ENCODE peak calls at places on chromosomes 16 and 17, in six cellular contexts. F, Q, X, I, O and T are unnamed samples.
A peak's percentile ranks its signal among the peaks of the same experiment; 100 is the strongest.

GRCh38 chr17:75032896-75033294 is 13.9 kb downstream of the ATP5PD start:
- DNase-seq in I (peak; percentile 33), Q (no peak), F (peak; percentile 11), O (no peak), X (no peak), T (no peak)

GRCh38 chr16:5678371-5678770 is 580.8 kb upstream of the EEF2KMT start:
- DNase-seq in F (no peak), Q (no peak), O (no peak), X (no peak), I (no peak), T (no peak)

GRCh38 chr17:80596760-80597608 is 52.3 kb downstream of the RPTOR start:
- DNase-seq in O (no peak), X (no peak), F (no peak), Q (no peak), I (no peak), T (no peak)

GRCh38 chr16:84503751-84504395 is 586 bp downstream of the MEAK7 start:
- DNase-seq in Q (peak; percentile 63), I (no peak), O (no peak), F (no peak), X (no peak), T (no peak)

GRCh38 chr16:89641719-89642187 is 15.8 kb downstream of the CHMP1A start:
- DNase-seq in O (no peak), F (no peak), Q (no peak), X (no peak), I (no peak), T (no peak)

GRCh38 chr17:76278268-76278908 is 13.2 kb downstream of the UBALD2 start:
- DNase-seq in I (no peak), O (no peak), X (no peak), Q (no peak), F (no peak), T (no peak)

GRCh38 chr16:82185012-82185411 is 15.0 kb upstream of the MPHOSPH6 start:
- DNase-seq in F (no peak), O (no peak), X (no peak), Q (no peak), I (peak; percentile 34), T (no peak)

GRCh38 chr16:73186752-73187151 is 138.8 kb upstream of the ZFHX3 start:
- DNase-seq in X (no peak), Q (no peak), I (no peak), O (no peak), F (no peak), T (no peak)

GRCh38 chr17:64683791-64684190 is 21.7 kb upstream of the SMURF2 start:
- DNase-seq in F (peak; percentile 56), Q (no peak), X (no peak), O (no peak), I (no peak), T (no peak)

GRCh38 chr17:38733315-38734234 is 3.4 kb downstream of the CISD3 start:
- DNase-seq in O (no peak), X (no peak), F (no peak), I (no peak), Q (no peak), T (no peak)

GRCh38 chr17:76145231-76146052 is 4.4 kb upstream of the FOXJ1 start:
- DNase-seq in O (peak; percentile 59), F (no peak), I (peak; percentile 85), Q (no peak), X (peak; percentile 66), T (no peak)

GRCh38 chr16:85834741-85835140 is 35.2 kb downstream of the COX4I1 start:
- DNase-seq in Q (no peak), I (no peak), X (no peak), O (no peak), F (no peak), T (no peak)

GRCh38 chr16:57734308-57734924 is 1.2 kb upstream of the KATNB1 start:
- DNase-seq in O (no peak), Q (no peak), F (no peak), I (no peak), X (no peak), T (no peak)

GRCh38 chr17:3857261-3858105 is 11.4 kb upstream of the NCBP3 start:
- DNase-seq in I (no peak), F (no peak), Q (no peak), O (no peak), X (no peak), T (no peak)

GRCh38 chr16:67187175-67187900 is 2.6 kb downstream of the EXOC3L1 start:
- DNase-seq in O (no peak), F (no peak), I (no peak), Q (no peak), X (no peak), T (no peak)